ENCODE peak calls at places on chromosomes 6 and 20, in six cellular contexts. S is K562, C is A549, I is HepG2, L is upper lobe of left lung, F is GM12878. M is an unnamed sample.

GRCh38 chr6:82144852-82145332 is 102.7 kb downstream of the IBTK start:
- ATAC-seq in S (no peak), C (peak; percentile 85), I (peak; percentile 80), L (peak; percentile 67), F (no peak), M (peak; percentile 62)

GRCh38 chr6:13412639-13413465 is 74.5 kb downstream of the GFOD1 start:
- ATAC-seq in S (no peak), C (no peak), I (peak; percentile 74), L (peak; percentile 25), F (no peak), M (no peak)

GRCh38 chr6:100665041-100665380 is 200.3 kb upstream of the SIM1 start:
- ATAC-seq in S (no peak), C (peak; percentile 39), I (no peak), L (no peak), F (peak; percentile 100), M (no peak)

GRCh38 chr6:167221408-167222201 is 63.8 kb upstream of the GPR31 start:
- ATAC-seq in S (no peak), C (no peak), I (no peak), L (no peak), F (no peak), M (no peak)

GRCh38 chr6:15032015-15032414 is 213.9 kb upstream of the JARID2 start:
- ATAC-seq in S (no peak), C (no peak), I (no peak), L (no peak), F (no peak), M (no peak)

GRCh38 chr6:100774681-100775080 is 106.4 kb downstream of the ASCC3 start:
- ATAC-seq in S (no peak), C (no peak), I (no peak), L (no peak), F (no peak), M (no peak)

GRCh38 chr6:12648171-12648570 is 68.4 kb upstream of the PHACTR1 start:
- ATAC-seq in S (no peak), C (no peak), I (no peak), L (no peak), F (no peak), M (no peak)

GRCh38 chr6:108432792-108433191 is 127.9 kb upstream of the FOXO3 start:
- ATAC-seq in S (no peak), C (no peak), I (no peak), L (no peak), F (no peak), M (no peak)

GRCh38 chr6:159844737-159845645 is 44.9 kb downstream of the PNLDC1 start:
- ATAC-seq in S (peak; percentile 13), C (no peak), I (peak; percentile 55), L (peak; percentile 10), F (no peak), M (no peak)

GRCh38 chr6:168871535-168872106 is 382.0 kb downstream of the THBS2 start:
- ATAC-seq in S (no peak), C (no peak), I (no peak), L (no peak), F (no peak), M (no peak)

GRCh38 chr20:45496166-45496565 is 19.3 kb downstream of the SPINT3 start:
- ATAC-seq in S (no peak), C (no peak), I (no peak), L (no peak), F (no peak), M (no peak)

GRCh38 chr6:148771896-148772554 is 25.2 kb downstream of the UST start:
- ATAC-seq in S (no peak), C (no peak), I (no peak), L (no peak), F (peak; percentile 69), M (no peak)

GRCh38 chr20:25496968-25497401 is 88.3 kb downstream of the NINL start:
- ATAC-seq in S (no peak), C (no peak), I (no peak), L (no peak), F (no peak), M (no peak)

GRCh38 chr6:165617528-165617927 is 45.5 kb downstream of the PDE10A start:
- ATAC-seq in S (no peak), C (no peak), I (no peak), L (no peak), F (no peak), M (no peak)

GRCh38 chr6:165618241-165618640 is 44.8 kb downstream of the PDE10A start:
- ATAC-seq in S (no peak), C (peak; percentile 39), I (no peak), L (no peak), F (no peak), M (no peak)

GRCh38 chr6:165611294-165611693 is 51.7 kb downstream of the PDE10A start:
- ATAC-seq in S (no peak), C (no peak), I (no peak), L (no peak), F (no peak), M (no peak)

GRCh38 chr6:165615629-165616028 is 47.4 kb downstream of the PDE10A start:
- ATAC-seq in S (no peak), C (no peak), I (no peak), L (peak; percentile 94), F (peak; percentile 94), M (no peak)

DNA sequence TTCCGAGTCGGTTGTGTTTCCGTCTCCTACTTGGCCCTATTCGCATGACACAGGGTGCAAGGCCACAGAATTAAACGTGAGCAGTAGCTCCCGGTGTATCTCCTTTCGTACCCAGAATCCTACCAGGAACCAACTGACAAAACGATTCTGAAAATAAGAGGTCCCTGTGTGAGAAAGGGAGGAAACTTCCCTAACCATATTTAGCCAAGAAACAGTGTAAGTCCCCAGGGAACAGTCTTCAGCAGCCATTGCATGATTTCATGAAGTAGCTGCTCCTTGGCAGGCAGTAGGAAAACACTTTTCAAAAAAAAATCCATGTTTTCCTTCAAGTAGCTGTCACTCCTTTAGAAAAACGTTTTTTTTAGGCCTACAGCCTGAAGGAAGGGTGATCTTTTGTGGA is 46.9 kb downstream of the PDE10A start:
- ATAC-seq in S (no peak), C (no peak), I (no peak), L (peak; percentile 79), F (peak; percentile 35), M (no peak)
- H3K27ac ChIP-seq in S (no peak overlapping the region), C (no peak overlapping the region), I (no peak overlapping the region), L (no peak overlapping the region), F (no peak overlapping the region), M (peak overlapping the region; percentile 20)

GRCh38 chr6:131459005-131459404 is 114.0 kb upstream of the ARG1 start:
- ATAC-seq in S (no peak), C (no peak), I (no peak), L (no peak), F (no peak), M (no peak)
- TF ChIP-seq EP300 in S (no peak), C (no peak), I (no peak), L (no peak), F (no peak), M (no peak)

GRCh38 chr6:36625161-36625919 is 31.2 kb downstream of the SRSF3 start:
- ATAC-seq in S (no peak), C (no peak), I (no peak), L (no peak), F (no peak), M (peak; percentile 43)
- H3K27ac ChIP-seq in S (no peak overlapping the region), C (peak overlapping the region; percentile 41), I (no peak overlapping the region), L (no peak overlapping the region), F (no peak overlapping the region), M (peak overlapping the region; percentile 49)

DNA sequence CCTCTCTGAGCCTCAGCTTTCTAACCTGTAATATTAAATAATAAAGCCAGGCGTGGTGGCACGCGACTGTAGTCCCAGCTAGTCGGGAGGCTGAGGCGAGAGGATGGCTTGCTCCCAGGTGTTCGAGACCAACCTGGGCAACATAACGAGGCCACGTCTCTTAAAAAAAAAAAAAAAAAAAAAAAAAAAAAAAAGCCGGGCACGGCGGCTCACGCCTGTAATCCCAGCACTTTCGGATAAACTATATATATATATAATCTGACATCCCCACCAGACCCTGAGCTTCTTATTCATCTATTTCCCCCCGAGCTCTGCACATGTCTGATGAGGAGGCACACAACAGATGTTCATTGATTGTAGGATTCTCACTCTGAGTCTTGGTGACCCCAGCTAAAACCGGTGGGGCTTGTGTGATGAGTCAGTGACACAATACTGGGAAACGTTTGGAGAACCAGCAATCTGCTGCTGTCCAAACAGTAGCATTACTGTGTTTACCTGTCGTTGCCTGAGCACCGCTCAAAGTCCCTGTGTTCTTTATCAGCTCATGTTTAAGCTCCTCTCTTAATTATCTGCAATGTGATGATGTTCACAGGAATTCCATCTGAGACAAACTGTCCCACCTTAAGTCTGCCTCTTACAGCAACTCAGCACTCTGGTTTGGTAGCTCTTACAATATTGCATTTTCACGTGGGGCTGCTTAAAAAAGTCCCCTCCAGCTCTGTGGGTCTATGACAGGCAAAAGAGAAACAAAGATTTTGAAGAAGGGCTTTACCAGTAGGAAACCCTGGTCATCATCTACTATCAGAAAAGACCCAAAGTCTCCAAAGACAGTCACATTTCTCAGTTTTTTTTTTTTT is 1.0 kb upstream of the SPATA2 start:
- ATAC-seq in S (peak; percentile 64), C (peak; percentile 54), I (peak; percentile 87), L (peak; percentile 3), F (peak; percentile 5), M (no peak)
- TF ChIP-seq EP300 in S (peak; percentile 52), C (no peak), I (peak; percentile 93), L (no peak), F (no peak), M (no peak)

GRCh38 chr20:18796282-18796833 is 17.2 kb upstream of the SCP2D1 start:
- ATAC-seq in S (no peak), C (no peak), I (no peak), L (no peak), F (peak; percentile 36), M (no peak)
- H3K27ac ChIP-seq in S (no peak overlapping the region), C (no peak overlapping the region), I (no peak overlapping the region), L (no peak overlapping the region), F (no peak overlapping the region), M (no peak overlapping the region)

GRCh38 chr6:129929433-129929832 is 68.3 kb upstream of the TMEM244 start:
- ATAC-seq in S (no peak), C (no peak), I (no peak), L (peak; percentile 42), F (no peak), M (no peak)
- TF ChIP-seq EP300 in S (no peak), C (no peak), I (no peak), L (no peak), F (no peak), M (no peak)

DNA sequence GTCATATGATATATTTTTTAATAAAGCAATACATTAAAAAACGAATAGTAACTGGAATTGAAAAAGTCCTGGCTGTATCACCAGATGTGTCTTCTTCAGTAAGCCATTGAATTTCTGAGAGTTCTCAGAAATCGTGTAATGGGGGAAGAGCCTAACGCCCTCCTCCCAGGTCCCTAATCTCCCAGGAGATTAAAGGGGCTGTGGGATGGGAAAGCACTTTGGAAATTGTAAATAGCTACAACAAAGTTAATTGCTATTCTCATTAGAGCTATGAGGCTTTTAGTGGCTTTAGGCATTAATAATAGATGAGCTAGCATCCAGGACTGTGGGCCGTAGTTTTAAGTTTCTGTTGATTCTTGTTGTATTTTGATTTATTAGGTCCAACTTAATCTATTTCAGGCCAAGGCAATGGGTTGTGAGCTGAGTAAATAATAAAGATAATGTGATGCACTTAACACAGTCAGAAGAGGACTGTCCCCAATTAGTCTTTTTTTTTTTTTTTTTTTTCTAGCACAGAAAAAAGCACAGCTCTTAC is 67.6 kb downstream of the ANKRD6 start:
- ATAC-seq in S (no peak), C (no peak), I (no peak), L (no peak), F (no peak), M (no peak)
- H3K27ac ChIP-seq in S (no peak overlapping the region), C (no peak overlapping the region), I (no peak overlapping the region), L (no peak overlapping the region), F (no peak overlapping the region), M (no peak overlapping the region)